ENCODE peak calls at places on chromosomes 7 and 10, in four cellular contexts. Z is K562, T is HepG2, F is GM12878. O is an unnamed sample. For H3K79me2, the result is how much of the 10 kb centered on the place peaks cover.

GRCh38 chr10:97224483-97225435 is 39.0 kb upstream of the SLIT1 start:
- DNase-seq in Z (no peak), F (no peak), T (no peak), O (no peak)

GRCh38 chr10:78749898-78750297 is 318.9 kb upstream of the ZMIZ1 start:
- DNase-seq in F (no peak), Z (no peak), T (no peak), O (no peak)

GRCh38 chr7:120554960-120555571 is 282.1 kb downstream of the KCND2 start:
- DNase-seq in Z (peak), T (peak), F (peak), O (peak)

GRCh38 chr7:95471076-95471475 is 14.7 kb upstream of the ASB4 start:
- DNase-seq in Z (no peak), F (no peak), T (no peak), O (peak)

GRCh38 chr7:149422065-149422913 is 38.6 kb downstream of the ZNF777 start:
- DNase-seq in F (peak), Z (peak), T (peak), O (peak)

GRCh38 chr10:130491698-130492050 is 355.5 kb downstream of the GLRX3 start:
- DNase-seq in F (no peak), T (no peak), Z (no peak), O (no peak)

GRCh38 chr7:145698526-145699262 is 417.9 kb upstream of the CNTNAP2 start:
- DNase-seq in Z (no peak), T (no peak), F (no peak), O (no peak)

GRCh38 chr10:17086865-17087264 is 42.7 kb downstream of the CUBN start:
- DNase-seq in F (no peak), T (no peak), Z (no peak), O (no peak)

GRCh38 chr7:122743211-122743610 is 40.5 kb upstream of the RNF148 start:
- DNase-seq in Z (no peak), T (no peak), F (no peak), O (no peak)

GRCh38 chr10:112949875-112950507 is at the start of gene TCF7L2:
- DNase-seq in Z (peak), T (peak), F (no peak), O (peak)

GRCh38 chr10:114526112-114526496 is 121.8 kb upstream of the AFAP1L2 start:
- DNase-seq in T (no peak), F (peak), Z (no peak), O (no peak)

GRCh38 chr10:60358282-60358681 is 31.4 kb downstream of the ANK3 start:
- DNase-seq in Z (no peak), F (peak), T (no peak), O (no peak)

GRCh38 chr7:75732764-75733630 is 5.7 kb downstream of the HIP1 start:
- DNase-seq in T (no peak), Z (peak), F (no peak), O (no peak)

GRCh38 chr10:84606428-84606827 is 278.0 kb downstream of the CCSER2 start:
- DNase-seq in T (no peak), F (no peak), Z (no peak), O (no peak)

GRCh38 chr7:23191022-23191421 is 9.2 kb downstream of the NUP42 start:
- DNase-seq in T (no peak), Z (peak), F (no peak), O (no peak)

GRCh38 chr7:116521046-116521664 is 3.7 kb upstream of the CAV1 start:
- DNase-seq in T (no peak), F (no peak), Z (no peak), O (no peak)

GRCh38 chr7:2607122-2607912 is 24.5 kb upstream of the TTYH3 start:
- DNase-seq in T (no peak), Z (no peak), F (no peak), O (no peak)

GRCh38 chr7:115475774-115476407 is 554.0 kb downstream of the MDFIC start:
- DNase-seq in F (no peak), Z (no peak), T (no peak), O (peak)

GRCh38 chr7:2289621-2290020 is 24.6 kb downstream of the SNX8 start:
- DNase-seq in F (no peak), Z (no peak), T (no peak), O (no peak)

GRCh38 chr7:150948791-150949251 is 29.3 kb downstream of the KCNH2 start:
- DNase-seq in F (no peak), T (no peak), Z (no peak), O (no peak)

GRCh38 chr10:42888504-42889095 is 106.0 kb downstream of the BMS1 start:
- DNase-seq in T (no peak), Z (no peak), F (no peak), O (no peak)

GRCh38 chr7:73810991-73811360 is 19.8 kb upstream of the CLDN4 start:
- DNase-seq in Z (no peak), T (no peak), F (no peak), O (peak)

GRCh38 chr10:48306265-48306869 is at the start of gene MAPK8:
- DNase-seq in Z (peak), F (peak), T (peak), O (peak)

GRCh38 chr7:85480666-85481065 is 293.8 kb upstream of the SEMA3D start:
- DNase-seq in T (no peak), F (no peak), Z (no peak), O (no peak)

GRCh38 chr10:35979116-35979515 is 337.0 kb upstream of the FZD8 start:
- DNase-seq in T (no peak), Z (no peak), F (no peak), O (no peak)

GRCh38 chr7:141402277-141402996 is 148.8 kb upstream of the AGK start:
- DNase-seq in F (no peak), Z (no peak), T (no peak), O (no peak)

GRCh38 chr7:11261470-11261869 is 287.8 kb downstream of the PHF14 start:
- DNase-seq in F (no peak), T (peak), Z (no peak), O (no peak)

GRCh38 chr10:84264611-84265141 is 19.8 kb downstream of the RGR start:
- DNase-seq in T (peak), Z (peak), F (no peak), O (peak)

GRCh38 chr10:104197364-104197763 is 34.8 kb downstream of the CFAP43 start:
- DNase-seq in T (peak), Z (no peak), F (no peak), O (no peak)

GRCh38 chr7:37675739-37676138 is 7.8 kb upstream of the GPR141 start:
- DNase-seq in F (no peak), Z (no peak), T (no peak), O (no peak)

GRCh38 chr7:5177060-5177459 is 13.0 kb upstream of the WIPI2 start:
- DNase-seq in Z (no peak), F (no peak), T (no peak), O (no peak)

GRCh38 chr7:75575488-75576112 is 83.5 kb downstream of the SPDYE5 start:
- DNase-seq in F (no peak), T (no peak), Z (no peak), O (no peak)

DNA sequence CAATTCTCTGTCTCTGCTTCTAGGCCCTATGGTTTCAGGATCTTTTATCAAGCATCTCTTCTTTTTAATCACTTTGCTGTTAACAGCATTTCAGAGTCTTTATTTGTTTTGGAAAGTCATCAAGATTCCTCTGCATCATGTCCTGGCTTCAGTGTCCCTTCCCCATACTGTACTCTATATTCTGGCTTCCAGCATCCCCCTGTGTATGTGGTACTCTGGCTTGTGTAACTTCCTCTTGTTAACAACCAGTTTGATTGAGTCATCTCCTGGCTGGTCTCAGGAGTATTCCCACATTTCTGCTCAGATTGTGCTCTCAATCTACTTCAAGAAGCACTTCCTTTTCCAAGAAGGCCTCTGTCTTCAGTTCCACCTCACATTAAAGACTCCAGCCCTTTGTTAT is 14.9 kb upstream of the ATE1 start:
- DNase-seq in Z (no peak), F (no peak), T (no peak), O (no peak)
- TF ChIP-seq JUNB in Z (no peak), F (no peak), T (no peak), O (no peak)

GRCh38 chr7:123999698-124000097 is 33.2 kb downstream of the TMEM229A start:
- DNase-seq in Z (no peak), T (no peak), F (no peak), O (no peak)
- H3K4me2 ChIP-seq in Z (no peak), T (no peak), F (no peak), O (no peak)

DNA sequence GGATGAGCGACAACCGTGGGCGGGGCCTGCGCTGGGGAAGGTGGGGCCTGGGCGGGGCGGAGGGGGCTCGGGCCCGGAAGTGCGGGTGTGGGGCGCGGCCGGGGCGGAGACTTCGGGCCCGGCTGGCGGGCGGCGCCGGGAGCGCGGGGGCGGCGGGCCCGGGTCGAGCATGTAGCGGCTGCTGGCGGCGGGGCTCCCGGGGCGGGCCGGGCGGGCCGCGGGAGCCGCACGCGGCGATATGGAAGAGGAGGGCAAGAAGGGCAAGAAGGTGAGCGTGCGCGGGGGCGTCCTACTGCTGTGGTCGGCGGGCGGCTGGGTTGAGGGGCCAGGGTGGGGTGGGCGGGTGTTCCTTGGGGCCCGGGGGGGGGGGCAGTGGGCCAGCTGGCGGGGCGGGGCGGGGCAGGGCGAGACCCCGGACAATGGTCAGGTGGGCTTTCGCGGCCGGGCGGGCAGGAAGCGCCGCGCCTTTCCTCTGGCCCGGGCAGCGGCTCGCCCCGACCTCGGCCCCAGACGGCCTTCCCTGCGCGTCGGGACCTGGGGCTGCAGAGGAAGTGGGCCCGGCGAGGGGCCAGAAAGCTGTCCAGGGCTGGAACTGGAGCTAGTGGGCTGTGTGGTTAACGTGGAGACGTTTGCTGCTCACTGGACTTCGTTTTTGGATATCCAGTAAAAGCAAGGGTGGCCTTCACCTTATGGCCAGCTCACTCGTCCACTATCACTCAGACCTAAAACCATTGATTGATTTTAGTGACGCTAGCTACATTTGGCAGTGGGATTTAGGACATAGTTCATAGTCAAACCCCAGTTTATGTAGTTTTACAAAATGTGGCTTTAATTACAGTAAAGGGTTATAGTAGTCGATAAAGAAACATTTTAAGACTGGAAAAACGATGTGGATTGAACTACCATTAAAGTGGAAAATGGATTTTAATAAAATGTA is at the start of gene CCM2:
- DNase-seq in F (no peak), T (no peak), Z (no peak), O (peak)
- H3K79me2 ChIP-seq in F (half or more), T (under half), Z (half or more), O (under half)

GRCh38 chr10:49361735-49362568 is 33.9 kb downstream of the DRGX start:
- DNase-seq in Z (no peak), F (no peak), T (no peak), O (no peak)
- TF ChIP-seq JUNB in Z (no peak), F (no peak), T (no peak), O (no peak)

GRCh38 chr7:127665922-127666321 is 13.9 kb downstream of the SND1 start:
- DNase-seq in T (no peak), F (no peak), Z (no peak), O (peak)
- H3K4me2 ChIP-seq in T (no peak), F (no peak), Z (no peak), O (peak)

GRCh38 chr7:27164381-27165088 is 802 bp downstream of the HOXA9 start:
- DNase-seq in Z (no peak), F (no peak), T (no peak), O (peak)
- H3K79me2 ChIP-seq in Z (under half), F (under half), T (under half), O (under half)

GRCh38 chr7:159030490-159031134 is 114.1 kb downstream of the VIPR2 start:
- DNase-seq in Z (peak), F (no peak), T (peak), O (peak)
- TF ChIP-seq JUNB in Z (no peak), F (no peak), T (no peak), O (no peak)

GRCh38 chr10:125149278-125150047 is 10.9 kb downstream of the CTBP2 start:
- DNase-seq in Z (peak), F (no peak), T (no peak), O (peak)

GRCh38 chr10:125153693-125154490 is 6.5 kb downstream of the CTBP2 start:
- DNase-seq in F (no peak), T (no peak), Z (no peak), O (no peak)

GRCh38 chr10:125151824-125152634 is 8.3 kb downstream of the CTBP2 start:
- DNase-seq in Z (peak), F (no peak), T (no peak), O (peak)

GRCh38 chr10:125152646-125153368 is 7.6 kb downstream of the CTBP2 start:
- DNase-seq in F (no peak), Z (no peak), T (no peak), O (no peak)

GRCh38 chr10:125151170-125151823 is 9.1 kb downstream of the CTBP2 start:
- DNase-seq in F (no peak), Z (no peak), T (no peak), O (no peak)
- H3K4me2 ChIP-seq in F (no peak), Z (no peak), T (no peak), O (peak)

O was measured in GM23338.